ENCODE peak calls at places on chromosomes 2 and 18, in eight cellular contexts. S is fibroblast of pulmonary artery, N is mucosa of descending colon, L is stomach, G is body of pancreas, T is heart right ventricle, V is HFF-Myc, P is left ventricle myocardium inferior. D is an unnamed sample.

GRCh38 chr18:36132756-36133155 is 3.1 kb downstream of the ELP2 start:
- DNase-seq in S (no peak), N (no peak), L (no peak), G (no peak), T (no peak), V (no peak), P (no peak), D (no peak)

GRCh38 chr2:219155054-219155644 is 5.5 kb downstream of the NHEJ1 start:
- DNase-seq in S (peak), N (no peak), L (peak), G (peak), T (no peak), V (peak), P (no peak), D (peak)

GRCh38 chr18:76491436-76491800 is 3.6 kb downstream of the ZNF516 start:
- DNase-seq in S (peak), N (peak), L (peak), G (peak), T (peak), V (no peak), P (peak), D (peak)

GRCh38 chr2:95346236-95346737 is 49.1 kb downstream of the KCNIP3 start:
- DNase-seq in S (peak), N (peak), L (peak), G (peak), T (peak), V (no peak), P (peak), D (peak)

GRCh38 chr2:949894-950626 is 589 bp upstream of the SNTG2 start:
- DNase-seq in S (no peak), N (peak), L (no peak), G (peak), T (no peak), V (no peak), P (no peak), D (no peak)

GRCh38 chr18:50819727-50820378 is at the start of gene MRO:
- DNase-seq in S (peak), N (peak), L (peak), G (peak), T (peak), V (peak), P (peak), D (peak)

GRCh38 chr2:3169106-3169870 is 208.3 kb downstream of the EIPR1 start:
- DNase-seq in S (peak), N (no peak), L (no peak), G (no peak), T (no peak), V (peak), P (no peak), D (peak)

GRCh38 chr2:17319090-17319489 is 199.2 kb downstream of the RAD51AP2 start:
- DNase-seq in S (no peak), N (no peak), L (no peak), G (no peak), T (no peak), V (no peak), P (no peak), D (no peak)

GRCh38 chr2:158497486-158497885 is 40.7 kb downstream of the PKP4 start:
- DNase-seq in S (peak), N (no peak), L (no peak), G (no peak), T (no peak), V (no peak), P (no peak), D (peak)

GRCh38 chr2:45862843-45863242 is 211.4 kb downstream of the PRKCE start:
- DNase-seq in S (no peak), N (no peak), L (no peak), G (no peak), T (no peak), V (no peak), P (no peak), D (no peak)

GRCh38 chr2:75920721-75921551 is 210.2 kb upstream of the GCFC2 start:
- DNase-seq in S (no peak), N (no peak), L (no peak), G (no peak), T (no peak), V (no peak), P (no peak), D (no peak)

GRCh38 chr2:57759822-57760300 is 286.7 kb upstream of the VRK2 start:
- DNase-seq in S (peak), N (peak), L (peak), G (peak), T (peak), V (peak), P (peak), D (peak)

GRCh38 chr2:150526827-150527226 is 39.4 kb upstream of the RND3 start:
- DNase-seq in S (peak), N (no peak), L (no peak), G (no peak), T (no peak), V (peak), P (no peak), D (peak)

GRCh38 chr2:167052825-167053224 is 164.5 kb downstream of the XIRP2 start:
- DNase-seq in S (peak), N (no peak), L (no peak), G (no peak), T (no peak), V (no peak), P (no peak), D (peak)

GRCh38 chr2:47719099-47719498 is 63.8 kb upstream of the MSH6 start:
- DNase-seq in S (no peak), N (no peak), L (no peak), G (no peak), T (no peak), V (no peak), P (no peak), D (no peak)

GRCh38 chr2:28117104-28117596 is 226.6 kb downstream of the BABAM2 start:
- DNase-seq in S (no peak), N (no peak), L (no peak), G (no peak), T (no peak), V (no peak), P (no peak), D (no peak)

GRCh38 chr2:232400244-232401015 is 6.2 kb upstream of the ALPG start:
- DNase-seq in S (no peak), N (no peak), L (no peak), G (no peak), T (no peak), V (no peak), P (no peak), D (no peak)

GRCh38 chr2:106638609-106639008 is 151.4 kb downstream of the CD8B2 start:
- DNase-seq in S (no peak), N (no peak), L (no peak), G (no peak), T (no peak), V (no peak), P (no peak), D (no peak)

GRCh38 chr2:78009289-78009688 is 487.1 kb upstream of the LRRTM4 start:
- DNase-seq in S (no peak), N (no peak), L (no peak), G (no peak), T (no peak), V (no peak), P (no peak), D (no peak)

GRCh38 chr2:118855451-118856279 is 8.2 kb upstream of the EN1 start:
- DNase-seq in S (peak), N (peak), L (peak), G (peak), T (peak), V (peak), P (peak), D (peak)

GRCh38 chr18:48667276-48668254 is 128.7 kb downstream of the CTIF start:
- DNase-seq in S (no peak), N (no peak), L (no peak), G (no peak), T (no peak), V (no peak), P (no peak), D (no peak)

GRCh38 chr2:191930205-191930604 is 83.3 kb upstream of the CAVIN2 start:
- DNase-seq in S (no peak), N (no peak), L (no peak), G (no peak), T (no peak), V (no peak), P (no peak), D (no peak)

GRCh38 chr18:8661754-8662573 is 43.4 kb upstream of the MTCL1 start:
- DNase-seq in S (peak), N (no peak), L (peak), G (peak), T (no peak), V (peak), P (no peak), D (no peak)

GRCh38 chr2:70596739-70597138 is 43.1 kb upstream of the TGFA start:
- DNase-seq in S (no peak), N (peak), L (no peak), G (no peak), T (no peak), V (peak), P (no peak), D (no peak)

GRCh38 chr2:238905224-238905623 is 57.3 kb downstream of the TWIST2 start:
- DNase-seq in S (no peak), N (no peak), L (no peak), G (no peak), T (no peak), V (no peak), P (no peak), D (peak)

GRCh38 chr2:73899801-73900336 is 7.1 kb downstream of the ACTG2 start:
- DNase-seq in S (no peak), N (no peak), L (no peak), G (no peak), T (no peak), V (no peak), P (no peak), D (no peak)
- H3K4me3 ChIP-seq in S (no peak), N (no peak), L (peak), G (no peak), T (no peak), V (no peak), P (no peak), D (no peak)

DNA sequence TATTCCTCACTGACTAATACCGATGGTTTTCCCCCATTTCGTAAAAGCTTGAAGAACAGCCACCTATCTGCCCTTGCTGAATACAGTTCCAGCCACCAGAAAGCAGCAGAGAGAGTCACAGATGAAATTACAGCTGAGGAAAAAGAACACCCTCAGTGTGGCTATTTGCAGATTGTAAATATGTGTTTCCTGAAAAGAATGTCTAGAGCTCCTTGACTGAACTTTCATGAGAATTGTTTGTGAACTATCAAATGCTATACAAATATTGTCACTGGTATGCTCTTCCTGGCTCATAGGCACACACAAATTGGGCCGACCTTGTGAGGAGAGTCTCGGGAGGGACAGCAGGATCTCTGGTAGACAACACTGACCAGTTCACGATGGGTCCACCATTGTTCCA is 58.1 kb upstream of the TTC39C start:
- DNase-seq in S (no peak), N (no peak), L (no peak), G (no peak), T (no peak), V (no peak), P (no peak), D (no peak)
- TF ChIP-seq CTCF in S (no peak), N (no peak), L (no peak), G (no peak), T (no peak), V (no peak), P (no peak), D (no peak)

GRCh38 chr2:143132360-143132759 is 3.1 kb downstream of the ARHGAP15 start:
- DNase-seq in S (no peak), N (no peak), L (no peak), G (no peak), T (no peak), V (no peak), P (no peak), D (no peak)

GRCh38 chr2:143123911-143124310 is 5.3 kb upstream of the ARHGAP15 start:
- DNase-seq in S (no peak), N (no peak), L (no peak), G (no peak), T (no peak), V (no peak), P (no peak), D (no peak)

GRCh38 chr2:143125647-143126046 is 3.6 kb upstream of the ARHGAP15 start:
- DNase-seq in S (no peak), N (no peak), L (no peak), G (no peak), T (no peak), V (no peak), P (no peak), D (peak)

GRCh38 chr2:143133783-143134182 is 4.6 kb downstream of the ARHGAP15 start:
- DNase-seq in S (no peak), N (no peak), L (no peak), G (no peak), T (no peak), V (no peak), P (no peak), D (no peak)

DNA sequence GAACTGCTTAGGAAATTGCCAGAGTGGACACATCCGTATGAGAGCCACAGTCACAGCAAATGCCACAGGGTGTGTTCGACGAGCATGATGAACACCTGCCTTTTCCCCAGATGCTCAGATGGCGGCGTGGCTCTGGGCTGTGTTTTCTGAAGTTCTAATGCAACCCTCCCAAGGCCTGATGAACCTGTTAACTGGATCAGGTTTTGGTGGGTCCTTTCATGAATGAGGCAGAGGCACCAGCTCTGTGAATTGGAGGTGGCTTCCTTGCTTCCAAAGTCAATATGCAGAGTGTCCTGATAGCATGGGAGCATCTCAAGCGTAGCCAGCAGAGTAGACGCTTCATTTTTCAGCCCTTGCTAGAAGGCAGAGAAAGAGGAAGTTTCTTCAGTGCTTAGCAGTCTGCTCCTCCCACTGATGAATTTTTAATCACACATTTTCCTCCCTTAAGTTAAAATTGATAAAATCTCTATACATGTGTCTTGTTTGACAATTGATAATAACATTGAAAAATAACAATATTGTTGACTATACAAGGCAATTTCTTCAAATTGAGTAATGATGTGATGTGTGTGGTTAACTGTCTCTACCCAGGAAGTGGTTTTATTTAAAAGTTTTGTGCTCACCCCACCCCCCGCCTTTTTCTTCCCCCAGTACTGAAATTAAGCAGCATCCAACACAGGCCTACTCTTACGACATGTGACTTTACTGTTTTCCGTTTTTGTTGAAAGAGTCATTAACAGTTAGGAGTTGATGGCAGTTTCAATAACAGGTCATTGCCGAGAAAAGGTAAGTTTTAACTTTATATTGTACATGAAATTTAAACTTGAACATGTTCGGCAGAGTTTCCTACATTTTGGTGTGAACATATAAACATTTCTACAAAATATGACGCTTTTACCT is at the start of gene ARHGAP15:
- DNase-seq in S (no peak), N (peak), L (peak), G (no peak), T (peak), V (no peak), P (no peak), D (no peak)
- H3K4me3 ChIP-seq in S (no peak), N (no peak), L (no peak), G (no peak), T (peak), V (no peak), P (no peak), D (no peak)

DNA sequence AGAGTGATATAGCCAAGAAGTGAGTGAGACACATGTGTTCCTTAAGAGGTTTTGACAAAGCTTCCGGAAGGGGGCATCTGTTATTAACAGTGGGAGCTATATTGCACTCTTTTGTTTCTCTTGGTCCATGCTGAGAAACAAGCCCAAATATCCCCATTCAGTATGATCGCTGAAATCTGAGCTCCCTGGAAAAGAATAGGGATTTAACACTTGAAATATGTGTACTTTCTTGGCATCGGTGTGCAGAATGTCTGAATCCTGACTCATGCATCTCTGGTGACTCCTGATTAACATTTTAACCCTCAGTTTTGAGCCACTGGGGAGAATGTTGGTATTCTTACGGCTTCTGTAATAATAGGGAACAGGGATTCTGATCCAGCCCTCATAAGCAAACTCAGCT is 448.1 kb downstream of the TSN start:
- DNase-seq in S (peak), N (no peak), L (no peak), G (no peak), T (no peak), V (no peak), P (no peak), D (peak)
- TF ChIP-seq CTCF in S (peak), N (no peak), L (no peak), G (no peak), T (no peak), V (no peak), P (no peak), D (no peak)

GRCh38 chr2:11045294-11045693 is 110.0 kb upstream of the SLC66A3 start:
- DNase-seq in S (no peak), N (no peak), L (no peak), G (no peak), T (no peak), V (no peak), P (no peak), D (no peak)
- H3K4me3 ChIP-seq in S (no peak), N (no peak), L (no peak), G (no peak), T (no peak), V (no peak), P (no peak), D (no peak)

GRCh38 chr18:45086777-45087176 is 406.1 kb downstream of the SETBP1 start:
- DNase-seq in S (no peak), N (no peak), L (no peak), G (no peak), T (no peak), V (no peak), P (no peak), D (no peak)
- TF ChIP-seq CTCF in S (no peak), N (no peak), L (no peak), G (no peak), T (no peak), V (no peak), P (no peak), D (no peak)

GRCh38 chr18:34659579-34660517 is 50.2 kb upstream of the DTNA start:
- DNase-seq in S (peak), N (peak), L (peak), G (peak), T (peak), V (peak), P (peak), D (peak)
- H3K4me3 ChIP-seq in S (no peak), N (no peak), L (no peak), G (no peak), T (no peak), V (no peak), P (no peak), D (no peak)

GRCh38 chr2:50840346-50841124 is 191.4 kb downstream of the NRXN1 start:
- DNase-seq in S (no peak), N (no peak), L (no peak), G (no peak), T (no peak), V (no peak), P (no peak), D (no peak)
- TF ChIP-seq CTCF in S (no peak), N (no peak), L (no peak), G (no peak), T (no peak), V (no peak), P (no peak), D (no peak)

DNA sequence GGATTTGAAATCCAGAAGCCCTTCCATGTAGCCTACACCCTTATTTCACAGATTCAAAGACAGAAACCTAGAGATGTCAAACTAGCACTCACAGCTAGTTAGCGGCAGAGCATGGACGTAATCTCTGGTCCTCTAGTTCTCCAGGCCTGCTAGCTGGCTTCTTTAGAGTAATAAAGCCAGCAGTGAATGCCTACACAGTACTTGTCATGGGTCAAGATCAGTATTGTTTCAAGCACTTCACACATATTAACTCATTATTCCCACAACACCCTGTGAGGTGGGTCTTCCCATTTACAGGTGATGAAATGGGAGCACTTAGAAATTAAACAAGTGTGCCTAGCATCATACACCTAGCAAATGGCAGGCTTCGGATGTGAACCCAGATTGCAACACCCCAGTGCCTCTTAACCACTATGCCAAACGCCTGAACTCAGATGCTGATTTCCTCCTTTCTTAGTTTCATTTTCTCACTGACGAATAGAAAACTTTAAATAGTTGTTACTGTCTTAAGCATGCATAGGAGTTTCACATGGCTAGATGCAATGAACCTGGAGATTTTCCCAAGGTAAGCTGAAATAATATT is 14.5 kb upstream of the ZBTB14 start:
- DNase-seq in S (no peak), N (no peak), L (no peak), G (no peak), T (no peak), V (no peak), P (no peak), D (no peak)
- H3K4me3 ChIP-seq in S (no peak), N (no peak), L (no peak), G (no peak), T (peak), V (no peak), P (no peak), D (no peak)

DNA sequence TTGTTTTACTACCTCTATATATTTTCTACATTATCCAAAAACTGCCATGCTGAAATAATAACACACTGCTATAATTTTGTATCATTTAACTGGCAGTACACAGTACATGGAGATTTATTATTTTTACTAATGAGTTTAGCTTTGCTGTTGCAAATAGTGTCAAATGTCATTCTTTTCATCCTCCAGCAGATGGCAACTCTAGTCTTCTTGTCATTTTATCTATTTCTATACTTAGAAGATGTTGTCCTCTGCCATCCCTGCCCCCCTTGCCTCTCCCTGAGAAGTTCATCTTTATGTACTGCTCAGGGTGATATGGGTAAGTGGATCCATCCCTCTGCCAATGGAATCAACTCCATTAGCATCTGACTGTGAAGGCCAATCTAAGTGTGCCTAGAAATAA is 21.7 kb upstream of the LRRTM1 start:
- DNase-seq in S (peak), N (no peak), L (no peak), G (no peak), T (no peak), V (peak), P (no peak), D (peak)
- TF ChIP-seq CTCF in S (peak), N (no peak), L (no peak), G (no peak), T (peak), V (peak), P (peak), D (peak)

D was measured in fibroblast of mammary gland.